ENCODE peak calls at places on chromosomes 3 and 15, in ten cellular contexts. V, X, R, L, Z, G, B, T, Y and M are unnamed samples. For H3K36me3, the result is how much of the 10 kb centered on the place peaks cover.

GRCh38 chr3:55180936-55181535 is 253.2 kb upstream of the LRTM1 start:
- DNase-seq in G (peak), V (no peak), X (no peak), B (no peak), Y (no peak), L (no peak), T (no peak), Z (peak), R (no peak), M (no peak)

GRCh38 chr3:128011140-128011539 is 41.1 kb upstream of the SEC61A1 start:
- DNase-seq in L (no peak), B (peak), R (no peak), V (no peak), Z (peak), G (peak), X (peak), Y (no peak), T (no peak), M (no peak)

GRCh38 chr3:10322355-10322715 is 1.4 kb upstream of the SEC13 start:
- DNase-seq in Y (no peak), V (no peak), T (no peak), G (no peak), B (no peak), R (no peak), L (no peak), X (no peak), Z (no peak), M (no peak)

GRCh38 chr3:134242649-134243637 is 7.7 kb downstream of the RYK start:
- DNase-seq in T (no peak), G (no peak), V (peak), X (no peak), L (no peak), Z (peak), B (no peak), Y (no peak), R (no peak), M (no peak)

GRCh38 chr15:88652456-88653199 is 13.8 kb downstream of the ISG20 start:
- DNase-seq in Y (peak), T (no peak), G (no peak), L (peak), Z (no peak), V (no peak), X (no peak), R (peak), B (peak), M (no peak)

GRCh38 chr15:24956131-24956838 is 1.5 kb downstream of the SNRPN start:
- DNase-seq in T (peak), G (peak), R (peak), Z (peak), X (peak), L (peak), B (peak), V (peak), Y (peak), M (peak)

GRCh38 chr3:118772036-118773030 is 262.3 kb downstream of the IGSF11 start:
- DNase-seq in R (no peak), X (no peak), V (no peak), T (no peak), G (no peak), Z (no peak), L (no peak), B (no peak), Y (no peak), M (no peak)

GRCh38 chr3:140386357-140387100 is 291.3 kb upstream of the TRIM42 start:
- DNase-seq in Z (no peak), T (no peak), V (no peak), X (peak), Y (no peak), L (no peak), R (no peak), B (peak), G (no peak), M (no peak)

GRCh38 chr3:71651625-71652024 is 68.1 kb upstream of the FOXP1 start:
- DNase-seq in T (no peak), V (no peak), Y (no peak), Z (no peak), G (no peak), B (no peak), X (no peak), R (no peak), L (no peak), M (no peak)

GRCh38 chr15:84638103-84638502 is 16.0 kb downstream of the WDR73 start:
- DNase-seq in X (no peak), T (no peak), V (no peak), R (no peak), L (no peak), B (no peak), G (no peak), Y (no peak), Z (peak), M (no peak)

GRCh38 chr3:126147932-126148683 is 32.3 kb downstream of the ALDH1L1 start:
- DNase-seq in L (peak), R (no peak), B (peak), X (no peak), T (peak), Y (no peak), G (peak), V (no peak), Z (no peak), M (no peak)

GRCh38 chr3:180267202-180267843 is 230.6 kb upstream of the PEX5L start:
- DNase-seq in B (no peak), Y (no peak), L (no peak), T (no peak), G (no peak), R (no peak), Z (no peak), V (no peak), X (no peak), M (no peak)

GRCh38 chr3:117998071-117998470 is 1036.6 kb downstream of the IGSF11 start:
- DNase-seq in Y (no peak), V (no peak), B (no peak), G (no peak), Z (peak), X (no peak), T (no peak), R (no peak), L (no peak), M (no peak)

GRCh38 chr3:16109929-16110328 is 64.6 kb upstream of the GALNT15 start:
- DNase-seq in T (no peak), G (no peak), V (no peak), Y (no peak), B (no peak), L (no peak), X (no peak), R (no peak), Z (no peak), M (no peak)

GRCh38 chr3:138497851-138498250 is 63.4 kb downstream of the ESYT3 start:
- DNase-seq in R (no peak), V (no peak), X (no peak), Z (no peak), L (no peak), B (no peak), T (no peak), G (no peak), Y (no peak), M (no peak)

GRCh38 chr3:171495413-171495812 is 35.2 kb upstream of the TNIK start:
- DNase-seq in G (no peak), L (no peak), V (no peak), B (no peak), X (no peak), R (no peak), Z (no peak), Y (no peak), T (no peak), M (no peak)

GRCh38 chr3:187520027-187520945 is 149.9 kb downstream of the SST start:
- DNase-seq in Z (peak), L (no peak), G (no peak), X (no peak), R (no peak), B (no peak), V (no peak), T (no peak), Y (peak), M (no peak)

GRCh38 chr3:127286571-127287140 is 1.2 kb downstream of the PRR20G start:
- DNase-seq in B (no peak), Y (no peak), V (no peak), G (no peak), X (no peak), L (no peak), Z (peak), R (no peak), T (no peak), M (no peak)

GRCh38 chr3:148149556-148149955 is 548.1 kb upstream of the AGTR1 start:
- DNase-seq in X (no peak), B (no peak), Y (no peak), L (no peak), R (no peak), Z (no peak), G (no peak), T (no peak), V (no peak), M (no peak)

GRCh38 chr3:120052685-120053084 is 41.6 kb downstream of the GSK3B start:
- DNase-seq in Y (no peak), X (no peak), Z (peak), B (no peak), L (no peak), T (no peak), V (no peak), G (no peak), R (no peak), M (no peak)

GRCh38 chr3:44661189-44661588 is 12.7 kb downstream of the ZNF35 start:
- DNase-seq in T (no peak), B (no peak), X (no peak), R (no peak), Y (no peak), Z (no peak), V (no peak), L (no peak), G (no peak), M (no peak)

GRCh38 chr3:82011336-82011735 is 249.9 kb upstream of the GBE1 start:
- DNase-seq in L (no peak), T (no peak), G (no peak), B (no peak), R (no peak), Y (no peak), Z (no peak), V (no peak), X (no peak), M (no peak)

GRCh38 chr15:51758645-51759044 is 7.2 kb downstream of the TMOD2 start:
- DNase-seq in X (no peak), B (no peak), Y (no peak), L (no peak), T (no peak), R (peak), G (peak), V (no peak), Z (peak), M (no peak)

GRCh38 chr3:14598143-14598569 is 53.4 kb upstream of the CCDC174 start:
- DNase-seq in V (no peak), X (no peak), Z (peak), T (no peak), R (no peak), B (no peak), Y (peak), L (peak), G (no peak), M (no peak)

GRCh38 chr3:155047672-155048071 is 32.4 kb upstream of the MME start:
- DNase-seq in X (no peak), L (no peak), G (no peak), T (no peak), Z (no peak), V (no peak), Y (no peak), B (no peak), R (no peak), M (no peak)

GRCh38 chr15:78425643-78426042 is 12.4 kb upstream of the IREB2 start:
- DNase-seq in L (no peak), Z (no peak), B (no peak), V (no peak), T (no peak), X (no peak), G (no peak), Y (no peak), R (no peak), M (no peak)

DNA sequence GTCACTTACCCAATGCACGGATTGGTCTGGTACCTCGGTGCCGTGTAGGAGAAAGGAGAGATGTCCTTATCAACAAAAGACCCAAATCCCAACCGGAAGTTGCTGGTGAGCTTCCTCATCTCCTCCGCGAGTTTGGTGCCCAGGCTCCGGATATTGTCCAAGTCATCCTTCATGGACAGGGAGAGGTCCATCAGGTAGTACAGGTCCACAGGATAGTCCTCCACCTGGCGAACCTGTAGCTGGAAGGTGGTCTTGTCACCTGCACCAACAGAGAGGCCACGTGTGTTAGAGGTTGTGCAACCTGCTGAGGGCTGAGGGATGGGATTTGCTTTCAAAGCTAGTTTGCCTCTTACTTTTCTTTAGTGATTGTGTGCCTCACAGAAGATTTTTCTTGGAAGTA is 38.9 kb downstream of the ITGB5 start:
- DNase-seq in G (no peak), B (no peak), L (no peak), X (no peak), T (no peak), Z (no peak), R (no peak), V (no peak), Y (no peak), M (peak)
- H3K36me3 ChIP-seq in G (under half), B (under half), L (under half), X (under half), T (under half), Z (under half), R (under half), V (under half), Y (under half), M (under half)

GRCh38 chr3:74045000-74045399 is 420.3 kb upstream of the PDZRN3 start:
- DNase-seq in X (no peak), V (no peak), T (no peak), G (no peak), Y (no peak), Z (no peak), B (no peak), L (no peak), R (no peak), M (no peak)

GRCh38 chr3:74054566-74054965 is 429.8 kb upstream of the PDZRN3 start:
- DNase-seq in Z (no peak), L (no peak), G (no peak), R (no peak), V (no peak), Y (no peak), T (no peak), X (no peak), B (no peak), M (no peak)

GRCh38 chr3:74053970-74054369 is 429.2 kb upstream of the PDZRN3 start:
- DNase-seq in T (no peak), Z (no peak), V (no peak), R (no peak), L (no peak), B (no peak), G (no peak), Y (no peak), X (no peak), M (no peak)

DNA sequence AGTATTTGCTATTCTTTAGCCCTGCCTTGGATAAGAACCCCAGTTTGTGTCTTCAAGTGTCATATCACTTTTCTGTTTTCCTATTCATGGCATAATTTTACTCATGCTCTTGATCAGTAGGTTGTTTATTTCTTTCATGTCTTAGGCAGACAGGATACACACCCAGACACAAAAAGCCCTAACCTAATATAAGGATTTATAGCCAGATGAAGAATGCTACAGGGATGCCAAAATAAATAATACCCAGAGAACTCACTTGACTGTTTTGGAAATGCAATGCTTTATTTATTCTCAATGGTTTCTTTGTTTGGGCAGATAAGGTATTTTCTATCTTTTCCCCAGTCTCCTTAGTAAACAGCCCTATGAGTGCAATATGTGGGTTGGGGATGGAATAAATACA is 423.9 kb upstream of the PDZRN3 start:
- DNase-seq in R (no peak), G (no peak), B (no peak), T (no peak), V (no peak), X (no peak), Y (no peak), Z (no peak), L (no peak), M (no peak)
- H3K4me3 ChIP-seq in R (no peak), G (no peak), B (no peak), T (no peak), V (no peak), X (no peak), Y (no peak), Z (no peak), L (no peak), M (no peak)

GRCh38 chr15:63560741-63561448 is 36.3 kb upstream of the FBXL22 start:
- DNase-seq in T (no peak), Z (peak), X (no peak), V (no peak), L (no peak), R (no peak), G (no peak), B (no peak), Y (no peak), M (no peak)

GRCh38 chr15:63564093-63564492 is 33.1 kb upstream of the FBXL22 start:
- DNase-seq in V (no peak), G (no peak), L (no peak), R (no peak), T (no peak), B (no peak), Z (no peak), X (no peak), Y (no peak), M (no peak)

DNA sequence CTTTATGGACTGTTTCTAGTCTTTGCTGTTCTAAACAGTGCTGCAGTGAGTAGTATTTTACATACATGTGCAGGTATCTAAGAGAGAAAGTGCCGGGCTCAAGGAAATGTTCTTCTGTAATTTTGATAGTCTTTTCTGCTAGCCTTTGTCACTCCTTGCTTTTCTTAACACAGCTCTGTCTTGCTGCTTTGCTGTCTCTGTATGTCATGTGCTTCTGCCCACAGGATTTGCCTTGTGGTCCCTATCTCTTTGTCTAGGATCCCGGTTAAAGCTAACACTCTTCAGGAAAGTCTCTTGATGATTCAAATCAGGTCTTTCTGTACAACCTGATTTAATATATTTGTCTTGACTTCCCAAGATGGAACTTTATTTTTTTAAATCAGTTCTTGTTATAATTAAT is 31.4 kb upstream of the FBXL22 start:
- DNase-seq in V (no peak), R (no peak), B (no peak), X (no peak), L (no peak), T (no peak), Y (no peak), Z (no peak), G (no peak), M (no peak)
- H3K36me3 ChIP-seq in V (under half), R (under half), B (under half), X (under half), L (under half), T (under half), Y (under half), Z (under half), G (under half), M (under half)

GRCh38 chr15:70584838-70585706 is 178.3 kb downstream of the UACA start:
- DNase-seq in Y (peak), R (no peak), X (no peak), V (peak), B (no peak), L (peak), Z (no peak), G (no peak), T (no peak), M (no peak)
- H3K4me3 ChIP-seq in Y (no peak), R (peak), X (no peak), V (peak), B (peak), L (no peak), Z (no peak), G (no peak), T (no peak), M (no peak)

DNA sequence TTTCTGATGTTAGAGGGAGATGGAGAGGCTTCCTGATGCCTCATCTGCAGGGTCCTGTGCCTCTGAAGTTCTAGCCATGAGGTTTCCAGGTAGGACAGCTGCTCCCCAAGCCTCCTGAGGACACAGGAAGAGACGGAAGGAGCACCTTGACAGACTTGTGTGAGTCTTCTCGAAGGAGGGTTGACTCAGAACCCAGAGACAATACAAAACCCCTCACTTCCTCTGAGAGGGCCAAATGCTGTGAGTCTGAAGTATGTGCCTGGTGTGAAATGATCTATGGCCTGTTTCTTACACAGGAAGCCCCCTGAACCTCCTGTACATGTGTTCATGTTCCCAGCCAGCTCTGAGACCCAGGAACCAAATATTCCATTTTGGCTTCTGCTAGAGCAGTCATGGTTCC is 62.3 kb downstream of the AAGAB start:
- DNase-seq in X (no peak), G (no peak), Z (no peak), V (no peak), B (no peak), T (no peak), R (no peak), L (no peak), Y (no peak), M (no peak)
- H3K36me3 ChIP-seq in X (under half), G (under half), Z (under half), V (under half), B (under half), T (under half), R (under half), L (under half), Y (under half), M (under half)

DNA sequence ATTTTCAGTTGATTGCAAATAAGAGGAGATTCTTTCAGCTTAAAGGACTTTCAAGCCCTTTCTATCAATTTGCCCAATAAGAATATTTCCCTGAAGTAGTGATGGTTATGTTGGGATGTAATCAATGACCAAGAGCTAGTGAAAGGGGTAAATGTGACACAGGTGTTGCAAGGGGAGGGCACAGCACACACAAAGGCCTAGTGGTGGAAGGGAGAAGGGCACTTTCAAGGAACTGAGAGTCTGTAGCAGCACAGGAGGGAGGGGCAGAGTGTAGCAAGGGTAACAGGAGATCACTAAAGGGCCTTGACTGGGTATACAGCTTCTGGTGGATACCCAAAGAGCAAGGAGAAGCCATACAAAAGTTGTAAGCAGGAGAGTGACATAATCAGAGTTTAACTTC is 217.8 kb upstream of the ARHGEF26 start:
- DNase-seq in Y (no peak), X (no peak), R (no peak), T (no peak), V (no peak), B (no peak), Z (no peak), L (no peak), G (no peak), M (no peak)
- H3K4me3 ChIP-seq in Y (no peak), X (no peak), R (no peak), T (no peak), V (no peak), B (no peak), Z (no peak), L (no peak), G (no peak), M (no peak)

DNA sequence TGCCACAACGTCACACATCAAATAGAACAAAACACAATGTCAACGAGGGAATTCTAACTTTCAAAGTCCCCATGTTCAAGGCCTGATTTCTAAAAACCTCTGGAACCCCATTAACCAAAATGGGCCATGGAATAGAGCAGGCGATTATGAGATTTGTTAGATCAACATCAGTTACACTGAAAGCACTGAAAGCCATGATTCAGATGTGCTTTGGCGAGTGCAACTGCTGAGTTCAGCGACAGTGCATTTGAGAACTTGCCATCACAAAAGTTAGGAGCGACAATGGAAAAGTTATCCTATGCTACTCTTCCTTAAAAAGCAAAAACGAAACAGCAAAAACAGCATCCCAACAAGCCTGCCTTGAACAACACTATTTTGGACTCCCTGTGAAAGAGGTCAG is 20.6 kb downstream of the UQCC5 start:
- DNase-seq in V (no peak), G (no peak), T (no peak), L (no peak), Z (no peak), R (no peak), Y (no peak), B (no peak), X (no peak), M (no peak)
- H3K36me3 ChIP-seq in V (under half), G (under half), T (under half), L (under half), Z (under half), R (under half), Y (half or more), B (under half), X (under half), M (under half)

GRCh38 chr15:53586815-53587214 is 172.6 kb downstream of the WDR72 start:
- DNase-seq in G (peak), B (peak), L (no peak), Y (no peak), V (no peak), Z (no peak), X (no peak), T (no peak), R (peak), M (no peak)
- H3K4me3 ChIP-seq in G (no peak), B (no peak), L (no peak), Y (no peak), V (no peak), Z (no peak), X (no peak), T (no peak), R (no peak), M (no peak)